ENCODE peak calls at places on chromosomes 11 and 22, in six cellular contexts. K, I, W, F, X and A are unnamed samples. For H3K9me3, the result is how much of the 10 kb centered on the place peaks cover.

GRCh38 chr11:13297917-13298356 is 20.3 kb downstream of the BMAL1 start:
- DNase-seq in K (no peak), I (no peak), W (no peak), F (no peak), X (no peak), A (no peak)

GRCh38 chr11:11078344-11078743 is 220.5 kb upstream of the ZBED5 start:
- DNase-seq in K (no peak), I (no peak), W (no peak), F (no peak), X (no peak), A (no peak)

GRCh38 chr11:636511-637332 is at the start of gene DRD4:
- DNase-seq in K (no peak), I (no peak), W (no peak), F (no peak), X (no peak), A (no peak)

GRCh38 chr11:95296165-95296564 is 65.2 kb upstream of the SESN3 start:
- DNase-seq in K (no peak), I (no peak), W (no peak), F (no peak), X (no peak), A (no peak)

GRCh38 chr22:36552300-36552699 is 23.3 kb upstream of the EIF3D start:
- DNase-seq in K (no peak), I (no peak), W (no peak), F (no peak), X (no peak), A (no peak)

GRCh38 chr11:34671946-34672345 is 51.1 kb downstream of the EHF start:
- DNase-seq in K (no peak), I (no peak), W (no peak), F (no peak), X (no peak), A (no peak)

GRCh38 chr11:62245271-62245753 is 3.3 kb downstream of the SCGB1D2 start:
- DNase-seq in K (no peak), I (peak), W (no peak), F (no peak), X (no peak), A (no peak)

GRCh38 chr11:70301191-70301590 is 30.7 kb downstream of the PPFIA1 start:
- DNase-seq in K (no peak), I (no peak), W (no peak), F (no peak), X (no peak), A (no peak)

GRCh38 chr22:43823353-43823908 is 11.3 kb upstream of the EFCAB6 start:
- DNase-seq in K (no peak), I (no peak), W (no peak), F (peak), X (no peak), A (no peak)

GRCh38 chr22:38871360-38872171 is 450 bp downstream of the CBX6 start:
- DNase-seq in K (peak), I (no peak), W (no peak), F (peak), X (no peak), A (no peak)

GRCh38 chr11:116731097-116731761 is 41.6 kb downstream of the BUD13 start:
- DNase-seq in K (no peak), I (peak), W (no peak), F (no peak), X (no peak), A (no peak)

GRCh38 chr22:37951305-37951704 is 2.1 kb downstream of the C22orf23 start:
- DNase-seq in K (no peak), I (no peak), W (no peak), F (no peak), X (no peak), A (no peak)

GRCh38 chr11:34219862-34220490 is 114.5 kb downstream of the NAT10 start:
- DNase-seq in K (no peak), I (no peak), W (no peak), F (no peak), X (no peak), A (no peak)

GRCh38 chr11:65833297-65834030 is at the start of gene SNX32:
- DNase-seq in K (peak), I (peak), W (peak), F (peak), X (peak), A (peak)

GRCh38 chr11:1335811-1336761 is 26.7 kb upstream of the TOLLIP start:
- DNase-seq in K (peak), I (peak), W (no peak), F (peak), X (peak), A (peak)

DNA sequence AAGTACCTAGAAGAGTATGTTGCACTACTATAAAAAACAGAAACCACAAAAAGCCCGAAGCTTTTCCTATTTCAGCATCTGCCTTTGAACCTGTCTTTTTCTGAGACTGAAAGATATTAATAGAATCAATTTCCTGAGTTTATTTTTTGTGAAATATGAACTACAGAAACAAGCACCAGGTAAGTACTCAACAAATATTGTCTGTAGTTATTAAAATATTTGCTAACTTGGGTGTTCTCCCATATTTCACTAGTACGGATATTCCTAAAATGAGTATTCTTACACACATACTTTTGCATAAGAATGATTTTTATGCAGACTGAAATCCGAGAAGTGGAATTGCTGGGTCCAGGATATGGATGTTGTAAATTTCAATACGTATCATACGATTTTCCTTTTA is 188.0 kb downstream of the OR4C45 start:
- DNase-seq in K (no peak), I (no peak), W (no peak), F (no peak), X (no peak), A (no peak)
- H3K9me3 ChIP-seq in K (under half), I (under half), W (under half), F (under half), X (under half), A (under half)

GRCh38 chr11:118984825-118985224 is 13.1 kb upstream of the CENATAC start:
- DNase-seq in K (no peak), I (no peak), W (no peak), F (no peak), X (no peak), A (no peak)
- H3K9me3 ChIP-seq in K (under half), I (under half), W (under half), F (under half), X (under half), A (under half)

GRCh38 chr11:2660357-2660939 is 39.3 kb downstream of the KCNQ1OT1 start:
- DNase-seq in K (no peak), I (no peak), W (no peak), F (no peak), X (no peak), A (no peak)
- H3K9me3 ChIP-seq in K (under half), I (under half), W (under half), F (under half), X (under half), A (under half)

GRCh38 chr22:11360632-11361031 is 4167.4 kb upstream of the OR11H1 start:
- DNase-seq in K (no peak), I (no peak), W (no peak), F (no peak), X (no peak), A (no peak)
- H3K9me3 ChIP-seq in K (under half), I (under half), W (under half), F (under half), X (under half), A (under half)